ENCODE peak calls at places on chromosome 9, in five cellular contexts. S is A549, T is GM12878, P is K562, D is endothelial cell of umbilical vein. U is an unnamed sample.

GRCh38 chr9:8616419-8616818 is 816.8 kb upstream of the DMAC1 start:
- DNase-seq in S (no peak), D (no peak), T (no peak), P (no peak), U (no peak)

GRCh38 chr9:99576002-99576401 is 245.7 kb upstream of the NR4A3 start:
- DNase-seq in T (no peak), P (peak; percentile 31), D (no peak), S (no peak), U (no peak)

GRCh38 chr9:101601904-101602765 is 7.4 kb upstream of the PPP3R2 start:
- DNase-seq in T (no peak), S (peak; percentile 47), P (peak; percentile 42), D (peak; percentile 44), U (peak; percentile 52)

GRCh38 chr9:129128689-129129088 is 17.5 kb downstream of the PTPA start:
- DNase-seq in D (no peak), T (no peak), P (no peak), S (no peak), U (no peak)

GRCh38 chr9:117414220-117414905 is 494 bp downstream of the ASTN2 start:
- DNase-seq in P (peak; percentile 13), D (no peak), T (no peak), S (no peak), U (no peak)

GRCh38 chr9:88026133-88026510 is 51.8 kb upstream of the CDK20 start:
- DNase-seq in S (no peak), D (no peak), P (no peak), T (no peak), U (no peak)

GRCh38 chr9:21933865-21934264 is 60.3 kb downstream of the CDKN2A start:
- DNase-seq in P (no peak), T (no peak), D (no peak), S (no peak), U (no peak)

GRCh38 chr9:21919377-21920362 is 74.5 kb downstream of the CDKN2A start:
- DNase-seq in S (no peak), D (peak; percentile 95), T (peak; percentile 13), P (no peak), U (no peak)

GRCh38 chr9:2291980-2292704 is 277.0 kb downstream of the SMARCA2 start:
- DNase-seq in D (no peak), P (no peak), S (no peak), T (no peak), U (no peak)

GRCh38 chr9:128551652-128552152 is 685 bp upstream of the SPTAN1 start:
- DNase-seq in T (no peak), D (no peak), P (no peak), S (no peak), U (no peak)

GRCh38 chr9:111038336-111039202 is at the start of gene LPAR1:
- DNase-seq in D (no peak), S (no peak), P (no peak), T (no peak), U (no peak)

GRCh38 chr9:4750021-4750673 is 9.1 kb upstream of the AK3 start:
- DNase-seq in T (no peak), P (peak; percentile 45), S (no peak), D (peak; percentile 57), U (peak; percentile 77)

GRCh38 chr9:68844623-68845612 is 139.9 kb downstream of the PIP5K1B start:
- DNase-seq in P (peak; percentile 47), D (peak; percentile 15), S (peak; percentile 16), T (no peak), U (peak; percentile 42)

GRCh38 chr9:75064307-75065025 is 23.5 kb downstream of the NMRK1 start:
- DNase-seq in S (no peak), D (no peak), T (no peak), P (no peak), U (no peak)

DNA sequence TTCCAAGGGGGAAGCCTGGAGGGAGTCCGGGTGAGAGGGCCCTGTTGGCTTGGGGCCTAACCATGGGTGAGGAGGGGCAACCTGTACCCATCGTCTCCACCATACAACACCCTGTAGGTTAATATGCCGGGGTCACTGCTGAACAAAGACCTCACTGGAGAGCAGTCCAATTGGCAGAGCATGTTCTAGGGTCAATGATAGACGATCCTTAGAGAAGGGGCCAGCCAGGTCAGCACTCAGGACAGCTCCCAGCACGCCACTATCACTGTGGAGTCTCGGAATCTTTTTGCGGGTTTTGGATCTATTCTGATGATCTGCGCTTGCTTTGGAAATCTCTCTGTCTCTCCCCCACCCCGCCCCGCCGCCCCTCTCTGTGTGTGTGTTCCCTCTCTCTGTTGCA is 218.4 kb upstream of the MVB12B start:
- DNase-seq in S (no peak), T (no peak), P (no peak), D (no peak), U (peak; percentile 12)
- TF ChIP-seq MYC in S (no peak), T (no peak), P (no peak), D (no peak), U (no peak)

GRCh38 chr9:138115506-138115905 is 237.9 kb downstream of the CACNA1B start:
- DNase-seq in D (no peak), S (no peak), T (no peak), P (no peak), U (no peak)

GRCh38 chr9:138114501-138115245 is 237.1 kb downstream of the CACNA1B start:
- DNase-seq in D (no peak), S (no peak), P (no peak), T (no peak), U (no peak)

GRCh38 chr9:138117836-138118235 is 240.3 kb downstream of the CACNA1B start:
- DNase-seq in D (no peak), S (no peak), P (no peak), T (no peak), U (no peak)

GRCh38 chr9:138117101-138117750 is 239.6 kb downstream of the CACNA1B start:
- DNase-seq in T (no peak), D (no peak), S (no peak), P (no peak), U (no peak)

DNA sequence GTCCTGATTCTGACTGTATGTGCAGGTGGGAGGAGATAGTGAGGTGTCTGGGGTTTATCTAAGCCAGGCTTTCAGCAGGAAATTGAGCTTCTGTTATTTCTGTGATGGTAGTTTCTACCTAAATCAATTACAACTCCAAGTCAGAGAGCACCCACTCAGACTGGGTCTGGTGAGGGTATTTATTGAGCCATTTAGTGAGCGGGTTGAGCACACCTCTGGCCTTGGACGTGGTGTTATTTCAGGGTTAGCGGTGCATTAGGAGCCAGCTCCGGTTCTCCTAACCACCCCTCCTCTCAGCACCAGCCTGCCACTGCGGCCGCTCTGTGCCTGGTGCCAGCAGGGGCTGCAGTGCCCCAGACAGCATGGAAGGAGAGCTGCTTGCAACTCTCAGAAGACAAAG is 238.9 kb downstream of the CACNA1B start:
- DNase-seq in S (no peak), T (no peak), P (no peak), D (no peak), U (no peak)
- TF ChIP-seq MYC in S (no peak), T (no peak), P (no peak), D (no peak), U (no peak)

DNA sequence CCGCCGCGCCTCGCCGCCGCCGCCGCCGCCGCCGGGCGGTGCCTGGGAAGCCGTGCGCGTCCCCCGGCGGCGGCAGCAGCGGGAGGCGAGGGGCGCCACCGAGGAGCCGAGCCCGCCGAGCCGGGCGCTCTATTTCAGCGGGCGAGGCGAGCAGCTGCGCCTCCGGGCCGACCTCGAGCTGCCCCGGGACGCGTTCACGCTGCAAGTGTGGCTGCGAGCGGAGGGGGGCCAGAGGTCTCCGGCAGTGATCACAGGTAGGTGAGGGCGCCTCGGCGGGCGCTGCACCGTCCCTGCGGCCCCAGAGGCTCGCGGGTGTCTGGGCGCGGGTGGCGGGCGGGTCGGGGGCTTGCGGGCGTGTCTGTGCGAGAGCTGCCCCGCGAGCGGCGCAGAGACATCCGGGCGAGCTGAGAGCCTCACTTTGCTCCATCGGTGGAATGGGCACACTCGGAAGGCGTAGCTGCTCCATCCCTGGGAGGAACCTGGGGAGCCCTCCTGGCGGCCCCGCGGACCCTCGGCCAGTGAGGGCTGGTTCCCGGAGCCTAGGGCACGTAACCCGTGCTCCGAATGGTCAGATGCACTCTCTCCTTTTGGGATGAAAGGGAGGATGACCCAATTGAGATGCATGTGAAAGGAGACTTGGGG is 864 bp downstream of the PAPPA start:
- DNase-seq in P (no peak), D (no peak), S (no peak), T (no peak), U (no peak)
- TF ChIP-seq MYC in P (no peak), D (no peak), S (no peak), T (no peak), U (no peak)

GRCh38 chr9:125388978-125389377 is 127.4 kb downstream of the GAPVD1 start:
- DNase-seq in T (no peak), P (no peak), S (no peak), D (no peak), U (no peak)

GRCh38 chr9:125393426-125393825 is 131.8 kb downstream of the GAPVD1 start:
- DNase-seq in T (peak; percentile 21), D (no peak), S (no peak), P (no peak), U (no peak)

GRCh38 chr9:125396799-125397198 is 135.2 kb downstream of the GAPVD1 start:
- DNase-seq in T (no peak), S (no peak), D (no peak), P (no peak), U (no peak)

GRCh38 chr9:125387861-125388524 is 126.4 kb downstream of the GAPVD1 start:
- DNase-seq in P (no peak), D (no peak), T (no peak), S (no peak), U (no peak)

GRCh38 chr9:125391704-125392103 is 130.1 kb downstream of the GAPVD1 start:
- DNase-seq in T (no peak), D (no peak), S (no peak), P (no peak), U (no peak)
- TF ChIP-seq MYC in T (no peak), D (no peak), S (no peak), P (no peak), U (no peak)

GRCh38 chr9:114008667-114009410 is 69.3 kb downstream of the AMBP start:
- DNase-seq in P (no peak), T (no peak), S (no peak), D (no peak), U (no peak)
- TF ChIP-seq MYC in P (no peak), T (no peak), S (no peak), D (no peak), U (no peak)

DNA sequence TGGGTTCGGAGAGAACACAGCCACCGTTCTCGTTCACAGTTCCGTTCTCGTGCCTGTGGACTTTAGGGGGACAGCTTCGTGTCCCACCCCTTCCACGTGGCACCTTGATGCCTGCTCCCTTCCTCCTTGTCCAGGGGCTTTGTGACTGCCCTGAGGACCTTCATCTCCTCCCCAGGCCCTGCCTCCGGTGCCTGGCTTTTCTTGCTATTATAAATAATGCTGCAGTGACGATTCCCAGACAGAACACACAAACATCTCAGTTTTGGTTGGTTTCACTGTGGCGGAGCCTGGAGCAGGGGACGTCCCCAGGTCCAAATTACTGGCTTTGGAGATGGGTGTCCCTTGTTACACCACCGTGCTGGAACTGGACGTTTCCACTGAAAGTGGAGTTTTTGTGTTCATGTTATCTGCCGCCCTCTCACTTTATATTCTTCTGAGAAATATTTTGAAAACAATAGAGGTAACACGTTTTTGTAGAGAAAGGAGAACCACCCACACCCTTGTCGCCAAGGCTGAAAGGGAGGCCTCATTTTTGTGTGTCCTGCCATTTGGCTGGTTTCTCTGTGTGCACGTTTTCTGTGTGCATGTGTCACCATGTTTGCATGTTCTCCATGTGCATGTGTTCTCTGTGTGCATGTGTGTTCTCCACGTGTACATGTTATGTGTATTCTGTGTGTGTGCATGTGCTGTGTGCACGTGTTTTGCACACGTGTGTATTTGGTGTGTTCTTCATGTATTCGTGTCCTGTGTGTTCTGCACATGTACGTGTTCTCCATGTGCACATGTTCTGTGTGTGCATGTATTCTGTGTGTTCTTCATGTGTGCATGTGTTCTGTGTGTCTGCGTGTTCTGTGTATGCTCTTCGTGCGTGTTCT is 24.2 kb downstream of the WNK2 start:
- DNase-seq in T (no peak), S (no peak), P (no peak), D (no peak), U (no peak)
- TF ChIP-seq MYC in T (no peak), S (no peak), P (no peak), D (no peak), U (no peak)